ENCODE peak calls at places on chromosomes 11 and 22, in four cellular contexts. U is spleen; Y is CD8-positive, alpha-beta memory T cell; I is coronary artery. S is an unnamed sample.
A peak's percentile ranks its signal among the peaks of the same experiment; 100 is the strongest.

GRCh38 chr11:131471976-131472375 is 101.6 kb downstream of the NTM start:
- DNase-seq in I (no peak), U (no peak), Y (no peak), S (no peak)

GRCh38 chr11:73194034-73194507 is 24.0 kb upstream of the P2RY2 start:
- DNase-seq in Y (no peak), I (no peak), U (no peak), S (no peak)

GRCh38 chr22:49692499-49693225 is 135.0 kb downstream of the BRD1 start:
- DNase-seq in Y (no peak), U (peak; percentile 66), I (peak; percentile 67), S (no peak)

GRCh38 chr11:44372989-44373388 is 63.0 kb upstream of the ALX4 start:
- DNase-seq in I (no peak), Y (no peak), U (no peak), S (no peak)

GRCh38 chr11:92979176-92979575 is 9.7 kb downstream of the MTNR1B start:
- DNase-seq in U (no peak), I (no peak), Y (no peak), S (no peak)

GRCh38 chr11:747176-748006 is at the start of gene TALDO1:
- DNase-seq in U (peak; percentile 98), Y (peak; percentile 69), I (peak; percentile 94), S (peak; percentile 78)

GRCh38 chr11:119513141-119513805 is 90.3 kb upstream of the THY1 start:
- DNase-seq in Y (no peak), I (no peak), U (no peak), S (no peak)

GRCh38 chr11:111077938-111078337 is 167.6 kb upstream of the POU2AF2 start:
- DNase-seq in U (no peak), I (no peak), Y (no peak), S (no peak)

GRCh38 chr11:75781296-75781695 is 12.7 kb downstream of the DGAT2 start:
- DNase-seq in Y (no peak), I (no peak), U (peak; percentile 60), S (no peak)

GRCh38 chr11:75450826-75451783 is 18.1 kb upstream of the KLHL35 start:
- DNase-seq in Y (no peak), U (no peak), I (no peak), S (peak; percentile 31)

GRCh38 chr11:109547356-109548027 is 125.5 kb downstream of the C11orf87 start:
- DNase-seq in I (no peak), Y (no peak), U (no peak), S (no peak)

GRCh38 chr11:126076641-126077040 is 14.0 kb upstream of the CDON start:
- DNase-seq in Y (no peak), U (no peak), I (no peak), S (no peak)

GRCh38 chr11:45864041-45864440 is 16.8 kb downstream of the CRY2 start:
- DNase-seq in Y (no peak), I (no peak), U (no peak), S (no peak)

GRCh38 chr11:68661014-68661413 is 23.3 kb upstream of the GAL start:
- DNase-seq in Y (no peak), I (no peak), U (peak; percentile 25), S (no peak)

GRCh38 chr11:121323208-121323607 is 30.6 kb downstream of the SC5D start:
- DNase-seq in U (no peak), Y (no peak), I (no peak), S (no peak)

GRCh38 chr22:46500201-46500600 is 37.2 kb downstream of the CELSR1 start:
- DNase-seq in U (no peak), I (no peak), Y (no peak), S (no peak)

S was measured in CD4-positive, alpha-beta T cell.